ENCODE peak calls at places on chromosomes 16 and 17, in four cellular contexts. X is K562, H is psoas muscle, T is GM23338. M is an unnamed sample.

GRCh38 chr16:88769617-88770458 is 15.2 kb downstream of the PIEZO1 start:
- DNase-seq in T (peak; percentile 93), X (peak; percentile 97), H (no peak), M (peak; percentile 76)

GRCh38 chr16:11675561-11676511 is 7.6 kb downstream of the SNN start:
- DNase-seq in H (peak; percentile 97), X (no peak), T (peak; percentile 40), M (peak; percentile 34)

GRCh38 chr16:89002851-89003830 is 26.1 kb upstream of the CBFA2T3 start:
- DNase-seq in H (no peak), T (no peak), X (peak; percentile 54), M (no peak)

GRCh38 chr16:66020642-66021041 is 345.8 kb upstream of the CDH5 start:
- DNase-seq in T (no peak), H (no peak), X (peak; percentile 14), M (no peak)

GRCh38 chr16:87713469-87714229 is 52.1 kb downstream of the KLHDC4 start:
- DNase-seq in H (no peak), X (no peak), T (no peak), M (no peak)

GRCh38 chr16:51665599-51665998 is 514.5 kb upstream of the SALL1 start:
- DNase-seq in H (no peak), T (no peak), X (no peak), M (no peak)

GRCh38 chr17:977163-977562 is 2.4 kb downstream of the NXN start:
- DNase-seq in X (no peak), H (no peak), T (no peak), M (no peak)

GRCh38 chr17:57463103-57463885 is 207.0 kb downstream of the MSI2 start:
- DNase-seq in X (peak; percentile 32), H (no peak), T (no peak), M (peak; percentile 33)

GRCh38 chr17:55420067-55420775 is 1.4 kb downstream of the MMD start:
- DNase-seq in H (no peak), T (no peak), X (peak; percentile 23), M (no peak)

GRCh38 chr17:70119961-70120360 is 44.9 kb downstream of the KCNJ16 start:
- DNase-seq in X (no peak), T (no peak), H (no peak), M (no peak)

GRCh38 chr17:40112191-40112590 is 9.6 kb upstream of the MSL1 start:
- DNase-seq in T (no peak), H (no peak), X (no peak), M (no peak)
- H3K27ac ChIP-seq in T (no peak overlapping the region), H (peak overlapping the region; percentile 99), X (peak overlapping the region; percentile 90), M (no peak overlapping the region)

DNA sequence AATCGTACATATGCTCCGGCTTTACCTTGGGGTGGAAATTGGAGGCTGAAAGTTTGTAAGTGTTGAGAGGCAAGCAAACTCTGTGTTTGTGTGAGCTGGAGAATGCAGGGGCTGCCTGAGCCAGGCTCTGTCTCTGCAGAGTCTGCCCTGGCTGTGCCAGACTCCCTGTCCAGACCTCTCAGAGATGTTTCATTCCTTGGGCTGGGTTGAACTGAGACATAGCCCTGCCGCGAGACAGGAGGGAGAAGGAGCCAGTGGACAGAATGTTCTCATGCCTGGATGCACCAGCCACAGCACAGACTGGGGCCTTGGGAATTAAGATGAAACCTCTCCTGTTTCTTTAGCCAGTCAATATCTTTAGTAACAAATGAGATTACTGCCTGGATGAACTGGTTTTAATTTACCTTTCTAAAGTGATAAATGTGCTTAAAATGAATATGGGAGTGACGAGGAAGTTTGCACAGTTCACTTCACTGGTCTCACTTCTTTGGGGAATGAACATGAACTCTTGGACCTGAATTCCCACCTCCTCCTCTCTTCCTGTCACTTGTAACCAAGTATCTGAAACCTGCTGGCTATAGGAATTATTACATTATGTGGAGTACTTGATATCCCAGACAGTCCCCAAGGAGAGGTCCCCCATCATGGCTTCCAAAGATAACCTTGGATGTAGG is 40.1 kb downstream of the YPEL2 start:
- DNase-seq in T (no peak), X (no peak), H (peak; percentile 89), M (peak; percentile 64)
- H3K4me3 ChIP-seq in T (no peak overlapping the region), X (no peak overlapping the region), H (peak overlapping the region; percentile 50), M (peak overlapping the region; percentile 4)

GRCh38 chr16:58086381-58087208 is 42.6 kb downstream of the CFAP20 start:
- DNase-seq in T (no peak), X (no peak), H (no peak), M (no peak)
- TF ChIP-seq CTCF in T (no peak), X (no peak), H (no peak), M (no peak)

DNA sequence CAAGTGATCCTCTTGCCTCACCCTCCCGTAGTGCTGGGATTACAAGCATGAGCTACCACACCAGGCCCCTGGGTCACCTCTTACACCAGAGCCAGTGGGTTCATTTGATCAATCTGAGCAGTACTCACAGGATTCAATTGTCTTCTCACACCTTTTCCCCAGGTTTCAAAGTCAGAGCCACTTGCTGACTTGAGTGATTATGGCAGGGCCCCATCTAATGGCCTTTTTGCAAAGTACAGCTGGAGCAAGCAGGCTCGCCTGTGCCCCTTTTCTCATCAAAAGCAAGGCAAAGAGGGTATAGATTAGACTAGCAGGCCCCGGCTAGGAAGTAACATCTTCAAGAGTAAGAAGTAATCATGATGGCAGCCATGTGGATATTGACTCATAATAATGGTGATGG is 114.8 kb upstream of the NOL11 start:
- DNase-seq in T (peak; percentile 87), H (no peak), X (peak; percentile 38), M (peak; percentile 72)
- H3K27ac ChIP-seq in T (no peak overlapping the region), H (no peak overlapping the region), X (no peak overlapping the region), M (no peak overlapping the region)

GRCh38 chr16:3044708-3045107 is 1.7 kb upstream of the MMP25 start:
- DNase-seq in H (no peak), X (no peak), T (no peak), M (no peak)

GRCh38 chr16:3047387-3047720 is 993 bp downstream of the MMP25 start:
- DNase-seq in T (peak; percentile 54), H (no peak), X (no peak), M (no peak)

GRCh38 chr16:3049921-3050481 is 3.6 kb downstream of the MMP25 start:
- DNase-seq in H (no peak), X (no peak), T (no peak), M (no peak)

GRCh38 chr16:3045758-3046505 is 429 bp upstream of the MMP25 start:
- DNase-seq in X (no peak), T (peak; percentile 71), H (no peak), M (no peak)

DNA sequence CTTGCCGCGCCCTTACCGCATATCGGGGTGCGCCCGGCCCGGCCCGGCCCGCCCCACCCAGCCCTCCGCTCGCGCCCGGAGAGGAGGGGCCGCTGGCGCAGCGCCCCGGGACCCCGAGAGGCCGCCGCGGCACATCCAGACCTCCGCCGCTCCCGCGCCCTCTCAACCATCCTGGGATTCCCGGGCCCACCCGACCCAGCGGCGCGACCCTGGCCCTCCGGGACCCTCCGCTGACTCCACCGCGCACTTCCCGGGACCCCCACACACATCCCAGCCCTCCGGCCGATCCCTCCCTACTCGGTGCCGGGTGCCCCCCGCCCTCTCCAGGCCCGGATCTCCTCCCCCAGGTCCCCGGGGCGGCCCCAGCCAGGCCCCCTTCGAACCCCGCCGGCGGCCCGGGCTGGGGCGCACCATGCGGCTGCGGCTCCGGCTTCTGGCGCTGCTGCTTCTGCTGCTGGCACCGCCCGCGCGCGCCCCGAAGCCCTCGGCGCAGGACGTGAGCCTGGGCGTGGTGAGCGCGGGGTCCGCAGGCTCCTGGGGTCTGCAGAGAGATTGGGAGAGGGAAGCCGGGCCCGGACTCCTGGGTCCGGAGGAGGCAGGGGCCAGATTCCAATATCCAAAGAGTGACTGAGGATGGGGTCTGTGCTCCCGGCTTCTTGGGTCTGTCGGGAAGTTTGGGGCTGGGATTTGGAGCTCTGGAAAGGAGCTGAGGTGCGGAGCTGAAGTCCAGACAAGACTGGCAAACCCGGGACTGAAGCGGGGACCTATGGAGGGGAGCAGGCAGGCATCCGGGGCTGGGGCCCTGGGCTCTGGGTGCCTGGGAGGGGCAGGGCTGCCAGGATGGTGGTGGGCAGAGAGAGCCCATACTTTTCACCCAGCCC is at the start of gene MMP25:
- DNase-seq in X (no peak), T (peak; percentile 80), H (no peak), M (no peak)
- H3K4me3 ChIP-seq in X (peak within 1 kb of the TSS; percentile 16), T (peak within 1 kb of the TSS; percentile 94), H (peak within 1 kb of the TSS; percentile 66), M (peak within 1 kb of the TSS; percentile 36)

GRCh38 chr17:63116967-63117366 is 150.9 kb downstream of the TANC2 start:
- DNase-seq in H (no peak), T (peak; percentile 65), X (no peak), M (no peak)

GRCh38 chr17:63113167-63113566 is 147.1 kb downstream of the TANC2 start:
- DNase-seq in T (peak; percentile 61), X (peak; percentile 20), H (no peak), M (no peak)

GRCh38 chr17:63120406-63120805 is 154.4 kb downstream of the TANC2 start:
- DNase-seq in H (no peak), T (no peak), X (no peak), M (no peak)

GRCh38 chr17:63117431-63117830 is 151.4 kb downstream of the TANC2 start:
- DNase-seq in T (no peak), H (no peak), X (no peak), M (no peak)

GRCh38 chr17:63116228-63116627 is 150.2 kb downstream of the TANC2 start:
- DNase-seq in X (no peak), H (no peak), T (peak; percentile 73), M (no peak)
- TF ChIP-seq CTCF in X (no peak), H (no peak), T (peak; percentile 64), M (peak; percentile 61)

GRCh38 chr16:286491-287297 is 3.7 kb downstream of the PDIA2 start:
- DNase-seq in T (no peak), X (no peak), H (peak; percentile 37), M (peak; percentile 67)

GRCh38 chr16:285146-286055 is 2.4 kb downstream of the PDIA2 start:
- DNase-seq in T (no peak), H (peak; percentile 52), X (no peak), M (no peak)

GRCh38 chr16:287981-288920 is 5.3 kb downstream of the PDIA2 start:
- DNase-seq in T (no peak), H (peak; percentile 44), X (no peak), M (no peak)

GRCh38 chr16:289395-289997 is 6.5 kb downstream of the PDIA2 start:
- DNase-seq in T (no peak), X (no peak), H (peak; percentile 39), M (no peak)

DNA sequence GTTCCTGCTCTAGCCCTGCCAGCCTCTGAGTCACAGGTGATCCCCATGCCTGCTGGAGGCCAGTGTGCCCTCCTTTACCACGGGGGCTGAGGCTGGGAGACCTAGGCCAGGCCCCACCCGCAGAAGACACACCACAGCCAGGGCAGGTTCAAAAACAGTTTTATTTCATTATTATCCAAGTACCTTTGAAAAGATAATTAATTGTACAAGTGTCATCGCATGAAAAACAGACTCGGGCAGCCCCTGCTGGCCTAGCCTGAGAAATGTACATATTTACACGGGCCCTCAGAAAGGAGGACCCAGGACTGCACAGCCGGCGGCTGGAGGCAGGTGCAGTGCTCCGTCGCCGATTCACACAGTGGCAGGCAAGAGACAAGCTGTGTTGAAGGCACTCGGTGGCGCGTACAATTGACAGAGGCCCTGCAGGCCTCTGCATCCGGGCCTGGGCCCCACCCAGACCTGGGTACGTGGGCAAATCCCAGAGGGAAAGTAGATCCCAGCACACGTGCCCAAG is 4.4 kb downstream of the PDIA2 start:
- DNase-seq in H (peak; percentile 40), X (no peak), T (no peak), M (peak; percentile 42)
- H3K27ac ChIP-seq in H (no peak overlapping the region), X (no peak overlapping the region), T (no peak overlapping the region), M (peak overlapping the region; percentile 43)

GRCh38 chr17:42018339-42018738 is 1.1 kb upstream of the DNAJC7 start:
- DNase-seq in H (no peak), T (no peak), X (peak; percentile 79), M (no peak)
- H3K4me3 ChIP-seq in H (peak overlapping the region; percentile 95), T (peak overlapping the region; percentile 93), X (peak overlapping the region; percentile 86), M (peak overlapping the region; percentile 95)